ENCODE peak calls at places on chromosome 4, in four cellular contexts. F is OCI-LY7, H is HFF-Myc, J is mucosa of gallbladder. S is an unnamed sample.
A peak's percentile ranks its signal among the peaks of the same experiment; 100 is the strongest.

GRCh38 chr4:19913670-19914069 is 338.0 kb upstream of the SLIT2 start:
- DNase-seq in F (no peak), H (no peak), J (no peak), S (no peak)

GRCh38 chr4:97374526-97374925 is 768.8 kb downstream of the STPG2 start:
- DNase-seq in F (no peak), H (no peak), J (no peak), S (peak; percentile 6)

GRCh38 chr4:80388284-80388607 is 52.7 kb downstream of the CFAP299 start:
- DNase-seq in F (no peak), H (no peak), J (no peak), S (no peak)

GRCh38 chr4:139670765-139671164 is 5.1 kb downstream of the MGST2 start:
- DNase-seq in F (no peak), H (no peak), J (no peak), S (no peak)

GRCh38 chr4:15003441-15003890 is 1.2 kb downstream of the CPEB2 start:
- DNase-seq in F (peak; percentile 75), H (no peak), J (peak; percentile 35), S (no peak)

GRCh38 chr4:123452585-123452984 is 56.0 kb downstream of the SPRY1 start:
- DNase-seq in F (peak; percentile 26), H (peak; percentile 86), J (peak; percentile 72), S (no peak)

GRCh38 chr4:6673660-6674499 is 19.8 kb upstream of the S100P start:
- DNase-seq in F (peak; percentile 93), H (peak; percentile 88), J (peak; percentile 95), S (peak; percentile 96)

GRCh38 chr4:159764343-159764952 is 661.6 kb downstream of the RAPGEF2 start:
- DNase-seq in F (peak; percentile 18), H (peak; percentile 10), J (peak; percentile 22), S (peak; percentile 44)

GRCh38 chr4:84159767-84160166 is 339.3 kb downstream of the NKX6-1 start:
- DNase-seq in F (no peak), H (no peak), J (peak; percentile 12), S (peak; percentile 33)

GRCh38 chr4:23957465-23957864 is 67.6 kb upstream of the PPARGC1A start:
- DNase-seq in F (no peak), H (no peak), J (no peak), S (no peak)

GRCh38 chr4:177107288-177107901 is 202.3 kb upstream of the NEIL3 start:
- DNase-seq in F (no peak), H (no peak), J (no peak), S (no peak)

GRCh38 chr4:41013746-41014145 is 200.6 kb downstream of the APBB2 start:
- DNase-seq in F (no peak), H (no peak), J (no peak), S (peak; percentile 25)

GRCh38 chr4:125440814-125441213 is 126.1 kb downstream of the FAT4 start:
- DNase-seq in F (no peak), H (no peak), J (no peak), S (no peak)

GRCh38 chr4:183326853-183327252 is 4.6 kb upstream of the CLDN24 start:
- DNase-seq in F (no peak), H (no peak), J (no peak), S (no peak)

GRCh38 chr4:182555997-182556418 is 312.8 kb downstream of the TENM3 start:
- DNase-seq in F (no peak), H (peak; percentile 20), J (no peak), S (peak; percentile 73)

GRCh38 chr4:26127851-26128337 is 192.9 kb upstream of the RBPJ start:
- DNase-seq in F (no peak), H (no peak), J (peak; percentile 91), S (no peak)

GRCh38 chr4:148060264-148061138 is 328.6 kb downstream of the ARHGAP10 start:
- DNase-seq in F (peak; percentile 37), H (no peak), J (peak; percentile 34), S (no peak)

GRCh38 chr4:1300466-1301455 is 11.1 kb downstream of the MAEA start:
- DNase-seq in F (no peak), H (no peak), J (peak; percentile 53), S (no peak)

S was measured in NT2/D1.